ENCODE peak calls at places on chromosomes 7 and 10, in four cellular contexts. One of them, this sample, is unnamed.

GRCh38 chr10:71029411-71029881 is 141.1 kb upstream of the PCBD1 start:
- DNase-seq in HepG2: no peak
- DNase-seq in HCT116: no peak
- DNase-seq in K562: no peak
- DNase-seq in this sample: no peak

GRCh38 chr10:94251098-94251497 is 111.6 kb downstream of the NOC3L start:
- DNase-seq in K562: no peak
- DNase-seq in HCT116: no peak
- DNase-seq in HepG2: no peak
- DNase-seq in this sample: no peak

GRCh38 chr7:44461387-44461786 is 29.1 kb downstream of the NUDCD3 start:
- DNase-seq in K562: no peak
- DNase-seq in HCT116: no peak
- DNase-seq in HepG2: no peak
- DNase-seq in this sample: no peak

GRCh38 chr7:34655384-34655783 is 2.6 kb upstream of the NPSR1 start:
- DNase-seq in HepG2: peak; percentile 15
- DNase-seq in HCT116: no peak
- DNase-seq in K562: no peak
- DNase-seq in this sample: no peak

GRCh38 chr7:100141554-100141949 is 7.2 kb upstream of the LAMTOR4 start:
- DNase-seq in K562: no peak
- DNase-seq in HepG2: no peak
- DNase-seq in HCT116: no peak
- DNase-seq in this sample: no peak

GRCh38 chr10:53298443-53298842 is 525.9 kb upstream of the MBL2 start:
- DNase-seq in HepG2: no peak
- DNase-seq in K562: no peak
- DNase-seq in HCT116: no peak
- DNase-seq in this sample: no peak

GRCh38 chr10:24695452-24695851 is 28.2 kb downstream of the ARHGAP21 start:
- DNase-seq in K562: no peak
- DNase-seq in HepG2: no peak
- DNase-seq in HCT116: no peak
- DNase-seq in this sample: no peak

GRCh38 chr7:100483101-100483727 is 513 bp upstream of the NYAP1 start:
- DNase-seq in K562: peak; percentile 85
- DNase-seq in HCT116: no peak
- DNase-seq in HepG2: peak; percentile 41
- DNase-seq in this sample: no peak

GRCh38 chr7:138328215-138328614 is 131.8 kb upstream of the TRIM24 start:
- DNase-seq in HCT116: no peak
- DNase-seq in K562: no peak
- DNase-seq in HepG2: peak; percentile 87
- DNase-seq in this sample: no peak

GRCh38 chr10:128540806-128541739 is 414.9 kb upstream of the MKI67 start:
- DNase-seq in K562: no peak
- DNase-seq in HepG2: no peak
- DNase-seq in HCT116: no peak
- DNase-seq in this sample: no peak

GRCh38 chr10:78541528-78542470 is 508.1 kb downstream of the RPS24 start:
- DNase-seq in HepG2: no peak
- DNase-seq in K562: no peak
- DNase-seq in HCT116: no peak
- DNase-seq in this sample: no peak

GRCh38 chr10:5123886-5124285 is 29.7 kb downstream of the AKR1C3 start:
- DNase-seq in HCT116: no peak
- DNase-seq in K562: no peak
- DNase-seq in HepG2: no peak
- DNase-seq in this sample: no peak

GRCh38 chr7:41809487-41810257 is 106.8 kb upstream of the INHBA start:
- DNase-seq in K562: no peak
- DNase-seq in HepG2: no peak
- DNase-seq in HCT116: no peak
- DNase-seq in this sample: no peak

GRCh38 chr10:22321156-22321711 is 335 bp downstream of the BMI1 start:
- DNase-seq in K562: no peak
- DNase-seq in HCT116: no peak
- DNase-seq in HepG2: peak; percentile 35
- DNase-seq in this sample: no peak
- TF ChIP-seq TCF7L2 in K562: no peak
- TF ChIP-seq TCF7L2 in HCT116: no peak
- TF ChIP-seq TCF7L2 in HepG2: no peak
- TF ChIP-seq TCF7L2 in this sample: no peak

GRCh38 chr7:131724776-131725345 is 168.4 kb upstream of the PODXL start:
- DNase-seq in K562: no peak
- DNase-seq in HCT116: no peak
- DNase-seq in HepG2: no peak
- DNase-seq in this sample: no peak
- H3K4me1 ChIP-seq in K562: no peaks in the 10 kb centered on the region
- H3K4me1 ChIP-seq in HCT116: no peaks in the 10 kb centered on the region
- H3K4me1 ChIP-seq in HepG2: no peaks in the 10 kb centered on the region
- H3K4me1 ChIP-seq in this sample: no peaks in the 10 kb centered on the region

GRCh38 chr7:23220690-23221305 is 25.8 kb upstream of the GPNMB start:
- DNase-seq in K562: no peak
- DNase-seq in HCT116: no peak
- DNase-seq in HepG2: no peak
- DNase-seq in this sample: no peak
- TF ChIP-seq REST in K562: no peak
- TF ChIP-seq REST in HCT116: no peak
- TF ChIP-seq REST in HepG2: no peak
- TF ChIP-seq REST in this sample: no peak

DNA sequence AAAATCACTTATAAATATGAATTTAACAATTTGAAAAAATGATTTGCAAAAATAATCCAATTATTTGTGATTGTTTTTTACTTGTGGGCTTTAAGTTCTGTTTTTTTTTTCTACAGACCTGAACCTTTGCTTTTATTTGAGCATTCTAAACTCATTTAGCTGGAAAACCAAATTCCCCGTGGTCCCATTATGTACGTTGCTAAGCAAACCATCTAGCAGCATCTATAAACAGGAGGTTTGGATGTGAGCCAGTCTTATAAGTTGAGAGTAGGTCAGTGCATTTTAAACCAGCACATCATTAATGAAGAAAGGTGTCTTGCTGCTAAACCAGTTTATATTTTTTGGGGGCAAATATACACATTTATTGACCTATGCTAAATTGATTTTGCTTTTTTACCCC is 77.3 kb downstream of the LRRN3 start:
- DNase-seq in K562: no peak
- DNase-seq in HepG2: no peak
- DNase-seq in HCT116: no peak
- DNase-seq in this sample: no peak
- TF ChIP-seq TCF7L2 in K562: no peak
- TF ChIP-seq TCF7L2 in HepG2: no peak
- TF ChIP-seq TCF7L2 in HCT116: no peak
- TF ChIP-seq TCF7L2 in this sample: no peak

GRCh38 chr10:103786020-103786419 is 69.4 kb downstream of the SH3PXD2A start:
- DNase-seq in HepG2: no peak
- DNase-seq in HCT116: no peak
- DNase-seq in K562: no peak
- DNase-seq in this sample: no peak
- H3K4me1 ChIP-seq in HepG2: peaks cover 70% of the 10 kb centered on the region
- H3K4me1 ChIP-seq in HCT116: peaks cover 19% of the 10 kb centered on the region
- H3K4me1 ChIP-seq in K562: no peaks in the 10 kb centered on the region
- H3K4me1 ChIP-seq in this sample: peaks cover 4% of the 10 kb centered on the region

GRCh38 chr7:149846436-149847046 is 8.4 kb downstream of the ZNF862 start:
- DNase-seq in K562: no peak
- DNase-seq in HepG2: no peak
- DNase-seq in HCT116: no peak
- DNase-seq in this sample: no peak

GRCh38 chr7:149851449-149851848 is 13.3 kb downstream of the ZNF862 start:
- DNase-seq in HepG2: no peak
- DNase-seq in K562: no peak
- DNase-seq in HCT116: no peak
- DNase-seq in this sample: no peak

GRCh38 chr7:149850716-149851115 is 12.5 kb downstream of the ZNF862 start:
- DNase-seq in HCT116: no peak
- DNase-seq in K562: no peak
- DNase-seq in HepG2: no peak
- DNase-seq in this sample: no peak

GRCh38 chr7:149850007-149850594 is 11.9 kb downstream of the ZNF862 start:
- DNase-seq in HCT116: no peak
- DNase-seq in HepG2: no peak
- DNase-seq in K562: no peak
- DNase-seq in this sample: no peak

DNA sequence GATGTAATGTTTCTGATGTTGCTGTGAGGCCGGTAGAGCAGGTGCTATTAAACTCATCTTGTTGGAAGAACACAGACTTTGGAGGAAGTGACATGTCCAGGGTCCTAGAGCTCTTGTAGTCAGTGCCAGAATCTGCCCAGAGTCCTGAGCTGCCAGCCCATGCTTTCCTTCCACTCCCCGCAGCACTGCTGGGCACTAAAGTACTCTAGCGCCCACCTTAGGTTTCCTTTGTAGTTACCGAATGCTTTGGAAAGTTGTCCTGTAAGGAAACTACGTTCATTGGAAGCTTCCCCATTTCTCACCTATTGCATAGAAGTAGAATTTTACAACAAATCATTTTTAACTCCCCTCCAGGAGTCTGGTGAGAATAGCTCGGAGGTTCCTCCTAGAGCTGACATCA is 11.0 kb downstream of the ZNF862 start:
- DNase-seq in HepG2: no peak
- DNase-seq in HCT116: no peak
- DNase-seq in K562: no peak
- DNase-seq in this sample: no peak
- TF ChIP-seq REST in HepG2: no peak
- TF ChIP-seq REST in HCT116: no peak
- TF ChIP-seq REST in K562: no peak
- TF ChIP-seq REST in this sample: no peak

GRCh38 chr10:62163024-62163423 is 105.6 kb downstream of the RTKN2 start:
- DNase-seq in HepG2: no peak
- DNase-seq in K562: no peak
- DNase-seq in HCT116: no peak
- DNase-seq in this sample: no peak

GRCh38 chr10:62162261-62162660 is 106.4 kb downstream of the RTKN2 start:
- DNase-seq in HepG2: no peak
- DNase-seq in K562: no peak
- DNase-seq in HCT116: no peak
- DNase-seq in this sample: no peak

GRCh38 chr10:62170738-62171137 is 97.9 kb downstream of the RTKN2 start:
- DNase-seq in HepG2: no peak
- DNase-seq in HCT116: no peak
- DNase-seq in K562: no peak
- DNase-seq in this sample: no peak

GRCh38 chr10:62165803-62166202 is 102.8 kb downstream of the RTKN2 start:
- DNase-seq in K562: no peak
- DNase-seq in HCT116: no peak
- DNase-seq in HepG2: no peak
- DNase-seq in this sample: no peak

GRCh38 chr10:62166331-62167154 is 102.1 kb downstream of the RTKN2 start:
- DNase-seq in HepG2: no peak
- DNase-seq in K562: no peak
- DNase-seq in HCT116: no peak
- DNase-seq in this sample: no peak
- TF ChIP-seq TCF7L2 in HepG2: no peak
- TF ChIP-seq TCF7L2 in K562: no peak
- TF ChIP-seq TCF7L2 in HCT116: no peak
- TF ChIP-seq TCF7L2 in this sample: peak; percentile 78

GRCh38 chr7:22572937-22573336 is 72.9 kb upstream of the STEAP1B start:
- DNase-seq in HepG2: no peak
- DNase-seq in K562: no peak
- DNase-seq in HCT116: no peak
- DNase-seq in this sample: no peak

GRCh38 chr7:22569586-22570321 is 69.8 kb upstream of the STEAP1B start:
- DNase-seq in K562: no peak
- DNase-seq in HepG2: no peak
- DNase-seq in HCT116: no peak
- DNase-seq in this sample: no peak

GRCh38 chr7:22572292-22572691 is 72.3 kb upstream of the STEAP1B start:
- DNase-seq in K562: no peak
- DNase-seq in HepG2: no peak
- DNase-seq in HCT116: no peak
- DNase-seq in this sample: no peak

GRCh38 chr7:22574756-22575517 is 74.9 kb upstream of the STEAP1B start:
- DNase-seq in HepG2: no peak
- DNase-seq in HCT116: no peak
- DNase-seq in K562: no peak
- DNase-seq in this sample: no peak

GRCh38 chr7:22571776-22572175 is 71.8 kb upstream of the STEAP1B start:
- DNase-seq in K562: no peak
- DNase-seq in HepG2: no peak
- DNase-seq in HCT116: no peak
- DNase-seq in this sample: no peak
- H3K4me1 ChIP-seq in K562: no peaks in the 10 kb centered on the region
- H3K4me1 ChIP-seq in HepG2: no peaks in the 10 kb centered on the region
- H3K4me1 ChIP-seq in HCT116: peaks cover 3% of the 10 kb centered on the region
- H3K4me1 ChIP-seq in this sample: no peaks in the 10 kb centered on the region

DNA sequence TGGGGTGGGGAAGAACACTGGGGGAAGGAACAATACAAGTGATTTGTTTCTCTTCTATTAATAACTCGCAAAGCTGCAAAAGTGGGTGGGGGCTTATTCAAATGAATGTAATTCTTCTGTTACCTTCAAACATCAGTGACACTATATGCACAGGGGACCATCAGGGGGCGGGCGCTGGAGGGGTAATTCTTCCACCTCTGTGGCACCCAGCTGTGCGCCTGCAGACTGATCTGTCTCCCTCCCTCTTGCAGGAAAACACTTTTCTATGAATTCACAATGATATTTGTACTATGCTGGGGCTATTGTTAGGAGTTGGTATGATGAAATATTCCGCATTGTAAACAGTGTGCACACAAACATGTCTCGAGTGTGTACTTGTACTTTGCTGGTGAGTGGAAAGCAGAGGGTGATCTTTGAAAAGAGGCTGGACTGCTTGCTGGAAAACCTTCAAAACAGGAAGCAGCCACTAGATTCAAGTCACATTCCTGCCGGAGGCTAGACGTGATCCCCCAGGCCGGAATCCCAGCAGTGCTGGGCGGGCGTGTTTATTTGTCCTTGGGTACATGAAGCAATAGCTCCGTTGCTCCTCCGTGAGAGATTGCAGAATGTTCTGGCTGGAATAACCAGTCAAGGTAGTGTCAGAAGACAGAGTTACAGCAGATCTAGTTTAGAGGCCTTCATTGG is 15.8 kb upstream of the BNIP3 start:
- DNase-seq in HCT116: no peak
- DNase-seq in K562: no peak
- DNase-seq in HepG2: peak; percentile 92
- DNase-seq in this sample: no peak
- TF ChIP-seq REST in HCT116: no peak
- TF ChIP-seq REST in K562: no peak
- TF ChIP-seq REST in HepG2: no peak
- TF ChIP-seq REST in this sample: no peak

GRCh38 chr7:11591943-11592342 is 240.1 kb downstream of the THSD7A start:
- DNase-seq in HCT116: no peak
- DNase-seq in K562: no peak
- DNase-seq in HepG2: no peak
- DNase-seq in this sample: no peak

GRCh38 chr7:11589251-11589650 is 242.7 kb downstream of the THSD7A start:
- DNase-seq in K562: no peak
- DNase-seq in HepG2: no peak
- DNase-seq in HCT116: no peak
- DNase-seq in this sample: no peak

GRCh38 chr7:11587814-11588213 is 244.2 kb downstream of the THSD7A start:
- DNase-seq in K562: no peak
- DNase-seq in HepG2: no peak
- DNase-seq in HCT116: no peak
- DNase-seq in this sample: no peak

GRCh38 chr7:11593322-11593721 is 238.7 kb downstream of the THSD7A start:
- DNase-seq in K562: no peak
- DNase-seq in HepG2: no peak
- DNase-seq in HCT116: no peak
- DNase-seq in this sample: no peak

GRCh38 chr7:11592699-11593098 is 239.3 kb downstream of the THSD7A start:
- DNase-seq in K562: no peak
- DNase-seq in HepG2: no peak
- DNase-seq in HCT116: no peak
- DNase-seq in this sample: no peak
- TF ChIP-seq TCF7L2 in K562: no peak
- TF ChIP-seq TCF7L2 in HepG2: no peak
- TF ChIP-seq TCF7L2 in HCT116: no peak
- TF ChIP-seq TCF7L2 in this sample: no peak

This sample was measured in Panc1.